ENCODE peak calls at places on chromosomes 5 and 9, in ten cellular contexts. Y, M, R, U, K, E, I, A, X and G are unnamed samples.

GRCh38 chr5:103207001-103207400 is 51.6 kb upstream of the MACIR start:
- DNase-seq in Y (no peak), M (no peak), R (no peak), U (no peak), K (no peak), E (no peak), I (no peak), A (no peak), X (no peak), G (no peak)

GRCh38 chr5:97162045-97162444 is 19.6 kb upstream of the LIX1 start:
- DNase-seq in Y (peak; percentile 61), M (no peak), R (no peak), U (no peak), K (no peak), E (peak; percentile 77), I (peak; percentile 85), A (peak; percentile 82), X (no peak), G (peak; percentile 83)

GRCh38 chr9:136596630-136597031 is 50.8 kb upstream of the NOTCH1 start:
- DNase-seq in Y (no peak), M (no peak), R (no peak), U (no peak), K (no peak), E (no peak), I (no peak), A (no peak), X (no peak), G (no peak)

GRCh38 chr9:121648799-121649198 is 2.6 kb upstream of the DAB2IP start:
- DNase-seq in Y (no peak), M (no peak), R (peak; percentile 62), U (no peak), K (no peak), E (no peak), I (no peak), A (no peak), X (no peak), G (no peak)

GRCh38 chr9:80400624-80401230 is 829.0 kb downstream of the TLE4 start:
- DNase-seq in Y (no peak), M (no peak), R (no peak), U (no peak), K (no peak), E (no peak), I (no peak), A (no peak), X (no peak), G (no peak)

GRCh38 chr9:37421914-37422288 is 595 bp upstream of the GRHPR start:
- DNase-seq in Y (no peak), M (no peak), R (no peak), U (peak; percentile 87), K (no peak), E (no peak), I (no peak), A (no peak), X (no peak), G (no peak)

GRCh38 chr9:15485836-15486678 is 24.7 kb downstream of the PSIP1 start:
- DNase-seq in Y (no peak), M (no peak), R (no peak), U (no peak), K (no peak), E (no peak), I (peak; percentile 29), A (peak; percentile 15), X (no peak), G (peak; percentile 26)

GRCh38 chr9:23826120-23826629 is at the start of gene ELAVL2:
- DNase-seq in Y (no peak), M (no peak), R (peak; percentile 83), U (peak; percentile 64), K (peak; percentile 75), E (peak; percentile 94), I (peak; percentile 95), A (no peak), X (peak; percentile 83), G (peak; percentile 31)

GRCh38 chr9:122364783-122365150 is 6.1 kb upstream of the PTGS1 start:
- DNase-seq in Y (no peak), M (no peak), R (peak; percentile 18), U (no peak), K (no peak), E (no peak), I (no peak), A (no peak), X (no peak), G (no peak)

GRCh38 chr5:109223521-109223920 is 186.3 kb downstream of the PJA2 start:
- DNase-seq in Y (no peak), M (no peak), R (no peak), U (no peak), K (no peak), E (no peak), I (no peak), A (no peak), X (no peak), G (no peak)

GRCh38 chr5:174045470-174046025 is at the start of gene NSG2:
- DNase-seq in Y (no peak), M (no peak), R (no peak), U (peak; percentile 90), K (peak; percentile 79), E (peak; percentile 64), I (peak; percentile 97), A (peak; percentile 89), X (peak; percentile 60), G (peak; percentile 85)

GRCh38 chr5:122897283-122897602 is 51.8 kb downstream of the SNX24 start:
- DNase-seq in Y (no peak), M (no peak), R (no peak), U (no peak), K (no peak), E (no peak), I (no peak), A (no peak), X (no peak), G (no peak)

GRCh38 chr9:3898371-3899218 is 372.8 kb upstream of the RFX3 start:
- DNase-seq in Y (no peak), M (no peak), R (no peak), U (no peak), K (no peak), E (peak; percentile 23), I (no peak), A (no peak), X (no peak), G (peak; percentile 72)

GRCh38 chr5:11064763-11065450 is 303.9 kb upstream of the DAP start:
- DNase-seq in Y (no peak), M (no peak), R (no peak), U (no peak), K (no peak), E (no peak), I (no peak), A (no peak), X (no peak), G (no peak)

DNA sequence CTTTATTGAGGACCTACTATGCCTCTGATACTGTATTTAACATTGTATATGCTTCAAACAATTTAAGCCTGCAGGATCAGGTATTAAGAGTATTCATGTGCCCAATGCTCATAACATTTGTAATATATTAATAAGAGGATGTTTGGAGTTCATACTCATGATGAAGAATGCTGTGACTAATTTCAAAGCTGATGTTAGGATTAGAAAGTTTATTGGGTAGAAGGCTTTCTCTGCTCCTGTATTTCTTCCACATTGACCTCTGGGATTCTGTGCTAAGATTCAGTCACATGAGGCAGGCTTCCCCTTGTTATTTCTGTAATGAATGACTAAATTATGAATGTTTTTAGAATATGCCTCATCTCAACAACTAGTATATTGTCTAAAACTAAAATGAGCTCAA is 456.4 kb downstream of the NFIB start:
- DNase-seq in Y (no peak), M (no peak), R (no peak), U (no peak), K (no peak), E (no peak), I (no peak), A (no peak), X (no peak), G (peak; percentile 18)
- H3K4me3 ChIP-seq in Y (no peak overlapping the region), M (no peak overlapping the region), R (no peak overlapping the region), U (no peak overlapping the region), K (no peak overlapping the region), E (no peak overlapping the region), I (no peak overlapping the region), A (no peak overlapping the region), X (no peak overlapping the region), G (no peak overlapping the region)

DNA sequence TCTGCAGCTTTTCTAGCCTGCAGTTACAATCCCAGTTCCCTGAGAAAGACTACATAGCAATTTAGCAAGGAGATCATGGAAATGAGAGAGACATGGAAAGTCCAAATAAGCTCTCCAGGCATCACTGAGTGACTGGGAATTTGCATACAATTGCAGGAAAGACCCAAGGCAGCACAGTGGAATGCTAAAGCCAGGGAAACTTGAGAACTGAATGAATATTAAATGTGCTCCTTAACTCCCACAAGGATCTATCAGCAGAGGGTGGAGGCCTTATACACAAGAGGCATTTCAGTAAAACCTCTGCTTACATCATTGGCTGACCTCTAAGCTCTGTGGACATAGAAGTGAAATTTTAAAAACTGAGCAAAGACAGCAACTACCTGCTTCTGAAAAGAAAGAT is 355.6 kb upstream of the DAB2 start:
- DNase-seq in Y (no peak), M (no peak), R (no peak), U (no peak), K (no peak), E (no peak), I (no peak), A (no peak), X (no peak), G (peak; percentile 64)
- TF ChIP-seq CTCF in Y (no peak), M (no peak), R (no peak), U (no peak), K (no peak), E (no peak), I (no peak), A (no peak), X (no peak), G (no peak)

GRCh38 chr9:70257512-70257911 is 1.3 kb upstream of the SMC5 start:
- DNase-seq in Y (no peak), M (no peak), R (no peak), U (no peak), K (no peak), E (no peak), I (no peak), A (no peak), X (no peak), G (no peak)

GRCh38 chr9:70257991-70258691 is 637 bp upstream of the SMC5 start:
- DNase-seq in Y (no peak), M (no peak), R (peak; percentile 92), U (peak; percentile 88), K (no peak), E (peak; percentile 85), I (peak; percentile 50), A (no peak), X (peak; percentile 76), G (peak; percentile 76)

GRCh38 chr9:70256123-70256551 is 2.6 kb upstream of the SMC5 start:
- DNase-seq in Y (no peak), M (no peak), R (no peak), U (no peak), K (no peak), E (no peak), I (peak; percentile 74), A (no peak), X (no peak), G (peak; percentile 90)

GRCh38 chr9:70258692-70259511 is at the start of gene SMC5:
- DNase-seq in Y (peak; percentile 94), M (peak; percentile 94), R (peak; percentile 97), U (peak; percentile 94), K (peak; percentile 92), E (peak; percentile 93), I (peak; percentile 97), A (peak; percentile 96), X (peak; percentile 90), G (peak; percentile 93)

GRCh38 chr9:70255521-70255920 is 3.3 kb upstream of the SMC5 start:
- DNase-seq in Y (no peak), M (no peak), R (no peak), U (no peak), K (no peak), E (no peak), I (no peak), A (no peak), X (no peak), G (no peak)
- H3K4me3 ChIP-seq in Y (no peak overlapping the region), M (no peak overlapping the region), R (no peak overlapping the region), U (peak overlapping the region; percentile 70), K (no peak overlapping the region), E (peak overlapping the region; percentile 85), I (peak overlapping the region; percentile 4), A (no peak overlapping the region), X (peak overlapping the region; percentile 2), G (peak overlapping the region; percentile 90)

GRCh38 chr5:33994845-33995244 is 10.4 kb upstream of the SLC45A2 start:
- DNase-seq in Y (no peak), M (no peak), R (no peak), U (no peak), K (no peak), E (no peak), I (no peak), A (no peak), X (no peak), G (peak; percentile 42)
- TF ChIP-seq CTCF in Y (no peak), M (no peak), R (no peak), U (peak; percentile 17), K (no peak), E (no peak), I (peak; percentile 21), A (no peak), X (no peak), G (no peak)